ENCODE peak calls at places on chromosomes 5 and 9, in ten cellular contexts. E is neural progenitor cell; J is iPS-NIHi11; R is mucosa of descending colon; Y is stromal cell of bone marrow; Z is HCEC 1CT; W is stimulated activated CD8-positive, alpha-beta memory T cell treated with anti-CD3 and anti-CD28 coated beads, Interleukin-15, amount 100 ng/mL, for 4 hours; C is HFF-Myc; X is midbrain; B is anterior cingulate cortex. D is an unnamed sample.

GRCh38 chr5:167573274-167574127 is 717.9 kb upstream of the WWC1 start:
- DNase-seq in X (no peak), E (peak; percentile 91), W (no peak), Y (no peak), R (no peak), C (no peak), B (no peak), J (peak; percentile 62), Z (peak; percentile 48), D (peak; percentile 22)

GRCh38 chr5:150297236-150297890 is 5.3 kb downstream of the ARSI start:
- DNase-seq in B (no peak), W (no peak), R (no peak), Y (no peak), X (no peak), E (no peak), J (no peak), Z (no peak), C (no peak), D (no peak)

GRCh38 chr9:116100711-116101111 is 52.9 kb upstream of the PAPPA start:
- DNase-seq in R (no peak), Z (peak; percentile 41), J (no peak), C (no peak), W (no peak), E (no peak), B (no peak), Y (no peak), X (no peak), D (no peak)

GRCh38 chr9:134329886-134330285 is 3.6 kb downstream of the RXRA start:
- DNase-seq in J (no peak), X (peak; percentile 21), W (no peak), Y (no peak), R (peak; percentile 78), E (no peak), Z (no peak), C (no peak), B (no peak), D (no peak)

GRCh38 chr5:131794596-131794995 is 2.2 kb downstream of the FNIP1 start:
- DNase-seq in Y (no peak), B (no peak), Z (no peak), C (no peak), E (no peak), R (no peak), W (no peak), J (no peak), X (no peak), D (no peak)

GRCh38 chr5:80414113-80414512 is 6.2 kb downstream of the ZFYVE16 start:
- DNase-seq in B (no peak), J (no peak), X (no peak), R (no peak), Y (no peak), E (no peak), C (no peak), Z (peak; percentile 48), W (no peak), D (no peak)

GRCh38 chr9:98135938-98136337 is 16.9 kb upstream of the TRIM14 start:
- DNase-seq in X (no peak), Z (no peak), E (no peak), B (no peak), W (no peak), J (no peak), C (no peak), Y (no peak), R (no peak), D (no peak)

GRCh38 chr9:107750741-107751521 is 261.4 kb upstream of the KLF4 start:
- DNase-seq in C (peak; percentile 96), J (no peak), W (no peak), E (no peak), X (peak; percentile 86), Y (peak; percentile 99), B (peak; percentile 83), Z (peak; percentile 98), R (peak; percentile 65), D (peak; percentile 97)

D was measured in GM04503.